ENCODE peak calls at places on chromosomes 6 and 20, in four cellular contexts. One of them, this sample, is unnamed.
A peak's percentile ranks its signal among the peaks of the same experiment; 100 is the strongest.

GRCh38 chr20:63079971-63080370 is 73.2 kb upstream of the BHLHE23 start:
- DNase-seq in fibroblast of lung: no peak
- DNase-seq in mammary epithelial cell: no peak
- DNase-seq in SK-N-SH: no peak
- DNase-seq in this sample: no peak

GRCh38 chr20:34922654-34923381 is 32.8 kb downstream of the GSS start:
- DNase-seq in fibroblast of lung: peak; percentile 85
- DNase-seq in mammary epithelial cell: peak; percentile 80
- DNase-seq in SK-N-SH: no peak
- DNase-seq in this sample: peak; percentile 70

GRCh38 chr6:134057478-134057877 is 5.1 kb upstream of the SLC2A12 start:
- DNase-seq in fibroblast of lung: no peak
- DNase-seq in mammary epithelial cell: peak; percentile 94
- DNase-seq in SK-N-SH: no peak
- DNase-seq in this sample: no peak

GRCh38 chr6:55082021-55082420 is 92.3 kb upstream of the HCRTR2 start:
- DNase-seq in fibroblast of lung: no peak
- DNase-seq in mammary epithelial cell: peak; percentile 20
- DNase-seq in SK-N-SH: no peak
- DNase-seq in this sample: no peak

GRCh38 chr6:98716341-98716740 is 118.0 kb upstream of the POU3F2 start:
- DNase-seq in fibroblast of lung: no peak
- DNase-seq in mammary epithelial cell: no peak
- DNase-seq in SK-N-SH: no peak
- DNase-seq in this sample: no peak

GRCh38 chr20:14778096-14778495 is 440.7 kb upstream of the FLRT3 start:
- DNase-seq in fibroblast of lung: no peak
- DNase-seq in mammary epithelial cell: no peak
- DNase-seq in SK-N-SH: no peak
- DNase-seq in this sample: no peak

GRCh38 chr6:17280552-17281090 is 540 bp upstream of the RBM24 start:
- DNase-seq in fibroblast of lung: peak; percentile 44
- DNase-seq in mammary epithelial cell: no peak
- DNase-seq in SK-N-SH: peak; percentile 66
- DNase-seq in this sample: no peak

GRCh38 chr6:132598473-132598872 is 8.9 kb upstream of the TAAR5 start:
- DNase-seq in fibroblast of lung: no peak
- DNase-seq in mammary epithelial cell: no peak
- DNase-seq in SK-N-SH: peak; percentile 3
- DNase-seq in this sample: peak; percentile 7

GRCh38 chr20:461254-462198 is 807 bp downstream of the TBC1D20 start:
- DNase-seq in fibroblast of lung: peak; percentile 60
- DNase-seq in mammary epithelial cell: peak; percentile 56
- DNase-seq in SK-N-SH: no peak
- DNase-seq in this sample: peak; percentile 45

GRCh38 chr6:135360222-135360621 is 137.3 kb downstream of the AHI1 start:
- DNase-seq in fibroblast of lung: no peak
- DNase-seq in mammary epithelial cell: no peak
- DNase-seq in SK-N-SH: no peak
- DNase-seq in this sample: no peak

GRCh38 chr6:111972714-111973678 is 80.9 kb upstream of the CCN6 start:
- DNase-seq in fibroblast of lung: peak; percentile 98
- DNase-seq in mammary epithelial cell: peak; percentile 93
- DNase-seq in SK-N-SH: peak; percentile 36
- DNase-seq in this sample: peak; percentile 76

GRCh38 chr6:108156180-108156937 is 9.5 kb upstream of the NR2E1 start:
- DNase-seq in fibroblast of lung: no peak
- DNase-seq in mammary epithelial cell: peak; percentile 31
- DNase-seq in SK-N-SH: no peak
- DNase-seq in this sample: peak; percentile 23

GRCh38 chr6:124119591-124119990 is 315.9 kb downstream of the NKAIN2 start:
- DNase-seq in fibroblast of lung: no peak
- DNase-seq in mammary epithelial cell: no peak
- DNase-seq in SK-N-SH: no peak
- DNase-seq in this sample: no peak

GRCh38 chr6:110633731-110634130 is 157.3 kb upstream of the SLC22A16 start:
- DNase-seq in fibroblast of lung: no peak
- DNase-seq in mammary epithelial cell: no peak
- DNase-seq in SK-N-SH: no peak
- DNase-seq in this sample: no peak

GRCh38 chr6:157912326-157912725 is 69.3 kb upstream of the SYNJ2 start:
- DNase-seq in fibroblast of lung: peak; percentile 96
- DNase-seq in mammary epithelial cell: peak; percentile 6
- DNase-seq in SK-N-SH: no peak
- DNase-seq in this sample: peak; percentile 68

GRCh38 chr6:47180633-47181032 is 129.1 kb downstream of the TNFRSF21 start:
- DNase-seq in fibroblast of lung: peak; percentile 25
- DNase-seq in mammary epithelial cell: peak; percentile 88
- DNase-seq in SK-N-SH: no peak
- DNase-seq in this sample: no peak

GRCh38 chr6:80438728-80439127 is 332.3 kb downstream of the BCKDHB start:
- DNase-seq in fibroblast of lung: peak; percentile 92
- DNase-seq in mammary epithelial cell: peak; percentile 83
- DNase-seq in SK-N-SH: no peak
- DNase-seq in this sample: peak; percentile 11

GRCh38 chr6:903746-904145 is 210.8 kb upstream of the EXOC2 start:
- DNase-seq in fibroblast of lung: peak; percentile 67
- DNase-seq in mammary epithelial cell: no peak
- DNase-seq in SK-N-SH: no peak
- DNase-seq in this sample: peak; percentile 71

GRCh38 chr20:21432911-21433310 is 35.6 kb upstream of the NKX2-4 start:
- DNase-seq in fibroblast of lung: peak; percentile 5
- DNase-seq in mammary epithelial cell: no peak
- DNase-seq in SK-N-SH: no peak
- DNase-seq in this sample: no peak

GRCh38 chr6:168994966-168995365 is 258.7 kb downstream of the THBS2 start:
- DNase-seq in fibroblast of lung: peak; percentile 9
- DNase-seq in mammary epithelial cell: no peak
- DNase-seq in SK-N-SH: no peak
- DNase-seq in this sample: no peak

GRCh38 chr6:159104931-159105330 is 60.1 kb upstream of the TAGAP start:
- DNase-seq in fibroblast of lung: no peak
- DNase-seq in mammary epithelial cell: peak; percentile 69
- DNase-seq in SK-N-SH: no peak
- DNase-seq in this sample: no peak

GRCh38 chr20:48850257-48850656 is 22.5 kb upstream of the PREX1 start:
- DNase-seq in fibroblast of lung: no peak
- DNase-seq in mammary epithelial cell: no peak
- DNase-seq in SK-N-SH: no peak
- DNase-seq in this sample: no peak

GRCh38 chr6:22113046-22113766 is 183.6 kb downstream of the PRL start:
- DNase-seq in fibroblast of lung: peak; percentile 100
- DNase-seq in mammary epithelial cell: peak; percentile 97
- DNase-seq in SK-N-SH: no peak
- DNase-seq in this sample: peak; percentile 80

GRCh38 chr6:18503588-18504231 is 116.6 kb downstream of the RNF144B start:
- DNase-seq in fibroblast of lung: peak; percentile 70
- DNase-seq in mammary epithelial cell: peak; percentile 64
- DNase-seq in SK-N-SH: peak; percentile 52
- DNase-seq in this sample: peak; percentile 37
- H3K4me3 ChIP-seq in fibroblast of lung: no peak overlapping the region
- H3K4me3 ChIP-seq in mammary epithelial cell: peak overlapping the region; percentile 34
- H3K4me3 ChIP-seq in SK-N-SH: peak overlapping the region; percentile 9
- H3K4me3 ChIP-seq in this sample: peak overlapping the region; percentile 11

GRCh38 chr20:32436142-32436861 is 78.2 kb downstream of the ASXL1 start:
- DNase-seq in fibroblast of lung: no peak
- DNase-seq in mammary epithelial cell: no peak
- DNase-seq in SK-N-SH: peak; percentile 10
- DNase-seq in this sample: no peak
- H3K36me3 ChIP-seq in fibroblast of lung: peaks cover 41% of the 10 kb centered on the region
- H3K36me3 ChIP-seq in mammary epithelial cell: peaks cover 37% of the 10 kb centered on the region
- H3K36me3 ChIP-seq in SK-N-SH: peaks cover 71% of the 10 kb centered on the region
- H3K36me3 ChIP-seq in this sample: peaks cover 98% of the 10 kb centered on the region

GRCh38 chr6:41538556-41539182 is 7.5 kb upstream of the FOXP4 start:
- DNase-seq in fibroblast of lung: no peak
- DNase-seq in mammary epithelial cell: no peak
- DNase-seq in SK-N-SH: no peak
- DNase-seq in this sample: no peak

GRCh38 chr6:41539204-41539603 is 7.0 kb upstream of the FOXP4 start:
- DNase-seq in fibroblast of lung: no peak
- DNase-seq in mammary epithelial cell: no peak
- DNase-seq in SK-N-SH: no peak
- DNase-seq in this sample: no peak

GRCh38 chr6:41537359-41537758 is 8.8 kb upstream of the FOXP4 start:
- DNase-seq in fibroblast of lung: no peak
- DNase-seq in mammary epithelial cell: no peak
- DNase-seq in SK-N-SH: no peak
- DNase-seq in this sample: no peak

GRCh38 chr6:41535766-41536165 is 10.4 kb upstream of the FOXP4 start:
- DNase-seq in fibroblast of lung: no peak
- DNase-seq in mammary epithelial cell: no peak
- DNase-seq in SK-N-SH: no peak
- DNase-seq in this sample: no peak

DNA sequence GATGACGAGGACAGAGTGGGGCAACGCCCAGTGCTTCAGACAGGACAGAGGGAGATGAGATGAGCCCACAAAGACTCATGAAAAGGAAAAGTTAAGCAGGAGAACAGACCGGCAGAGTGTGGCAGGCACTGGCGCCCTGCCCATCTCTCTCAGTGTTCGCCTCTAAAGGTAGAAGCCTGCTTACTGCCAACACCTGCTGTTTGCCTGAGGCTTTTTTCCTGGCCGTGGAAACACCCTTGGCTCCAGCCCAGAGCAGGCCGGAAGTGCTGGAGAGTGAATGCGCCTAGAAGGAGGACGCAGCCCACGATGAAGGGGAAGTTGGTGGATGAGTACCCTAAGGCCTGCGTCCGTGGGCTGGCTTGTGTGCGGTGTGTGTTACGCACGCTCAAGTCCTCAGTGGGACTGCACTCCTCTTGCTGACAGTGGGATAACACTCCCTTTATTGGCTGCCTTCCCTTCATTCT is 9.3 kb upstream of the FOXP4 start:
- DNase-seq in fibroblast of lung: peak; percentile 15
- DNase-seq in mammary epithelial cell: peak; percentile 82
- DNase-seq in SK-N-SH: no peak
- DNase-seq in this sample: no peak
- H3K27me3 ChIP-seq in fibroblast of lung: peaks cover 15% of the 10 kb centered on the region
- H3K27me3 ChIP-seq in mammary epithelial cell: no peaks in the 10 kb centered on the region
- H3K27me3 ChIP-seq in SK-N-SH: no peaks in the 10 kb centered on the region
- H3K27me3 ChIP-seq in this sample: no peaks in the 10 kb centered on the region

DNA sequence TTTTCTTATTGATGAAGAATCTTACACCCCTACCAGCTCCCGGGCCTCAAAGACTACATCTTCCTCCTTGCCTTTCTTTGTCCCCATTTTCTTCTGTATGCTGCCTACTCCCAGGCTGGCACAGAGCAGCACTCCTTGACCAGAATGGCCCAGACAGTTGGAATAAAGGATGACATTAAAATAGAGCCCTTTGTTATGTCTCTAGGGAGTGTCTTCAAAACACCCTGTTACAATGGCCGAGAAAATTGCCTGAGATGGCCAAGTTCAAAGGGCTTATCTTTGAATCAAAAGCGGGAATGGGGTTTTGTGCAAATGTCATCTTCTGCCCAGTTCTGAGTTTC is 79.0 kb upstream of the TBC1D7 start:
- DNase-seq in fibroblast of lung: no peak
- DNase-seq in mammary epithelial cell: no peak
- DNase-seq in SK-N-SH: no peak
- DNase-seq in this sample: no peak
- H3K4me3 ChIP-seq in fibroblast of lung: no peak overlapping the region
- H3K4me3 ChIP-seq in mammary epithelial cell: no peak overlapping the region
- H3K4me3 ChIP-seq in SK-N-SH: no peak overlapping the region
- H3K4me3 ChIP-seq in this sample: no peak overlapping the region

DNA sequence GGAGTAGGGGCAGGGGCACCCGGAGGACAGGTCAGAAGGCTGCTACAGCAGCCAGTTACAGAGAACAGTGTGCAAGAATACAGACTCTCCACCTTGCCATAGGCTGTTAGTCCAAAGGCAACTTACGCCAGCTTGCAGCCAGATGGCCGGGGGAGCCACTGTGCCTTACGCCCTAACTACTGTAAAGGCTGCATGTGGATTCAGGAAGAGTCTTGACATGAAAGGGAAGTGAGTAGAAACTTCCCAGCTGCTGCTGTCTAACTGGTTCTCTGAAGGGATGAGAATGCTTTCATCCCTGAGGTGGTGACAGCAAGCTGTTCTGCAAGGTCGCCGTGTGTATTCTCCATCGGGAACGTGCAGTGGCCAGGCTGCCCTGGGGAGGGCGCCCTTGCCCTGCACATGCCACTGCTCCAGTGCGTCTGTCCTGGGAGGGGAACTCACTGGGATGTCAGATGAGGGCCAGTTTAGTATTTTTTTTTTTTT is 46.1 kb downstream of the LYRM4 start:
- DNase-seq in fibroblast of lung: no peak
- DNase-seq in mammary epithelial cell: peak; percentile 21
- DNase-seq in SK-N-SH: peak; percentile 54
- DNase-seq in this sample: peak; percentile 5
- H3K36me3 ChIP-seq in fibroblast of lung: no peaks in the 10 kb centered on the region
- H3K36me3 ChIP-seq in mammary epithelial cell: peaks cover 3% of the 10 kb centered on the region
- H3K36me3 ChIP-seq in SK-N-SH: peaks cover 13% of the 10 kb centered on the region
- H3K36me3 ChIP-seq in this sample: peaks cover 3% of the 10 kb centered on the region

This sample was measured in MG63.